ENCODE peak calls at places on chromosomes 1 and 21, in four cellular contexts. N, Y, B and O are unnamed samples.

GRCh38 chr1:236156512-236157208 is 14.3 kb downstream of the GPR137B start:
- DNase-seq in N (no peak), Y (no peak), B (no peak), O (peak; percentile 28)

GRCh38 chr1:15902882-15903281 is 55.4 kb downstream of the SPEN start:
- DNase-seq in N (no peak), Y (no peak), B (no peak), O (no peak)

GRCh38 chr1:156874572-156874971 is 13.9 kb downstream of the NTRK1 start:
- DNase-seq in N (no peak), Y (no peak), B (no peak), O (no peak)

GRCh38 chr1:77031101-77031662 is 163.9 kb downstream of the ST6GALNAC5 start:
- DNase-seq in N (no peak), Y (no peak), B (peak; percentile 24), O (no peak)

GRCh38 chr1:50659107-50659628 is 235.9 kb upstream of the DMRTA2 start:
- DNase-seq in N (no peak), Y (no peak), B (no peak), O (no peak)

GRCh38 chr1:114620419-114620818 is 39.0 kb upstream of the BCAS2 start:
- DNase-seq in N (no peak), Y (no peak), B (no peak), O (no peak)

GRCh38 chr1:235227414-235227813 is 66.4 kb upstream of the RBM34 start:
- DNase-seq in N (no peak), Y (no peak), B (no peak), O (no peak)

GRCh38 chr1:244778356-244778755 is 57.1 kb upstream of the COX20 start:
- DNase-seq in N (no peak), Y (no peak), B (peak; percentile 62), O (no peak)

GRCh38 chr1:204858381-204858821 is 12.3 kb upstream of the NFASC start:
- DNase-seq in N (no peak), Y (no peak), B (no peak), O (no peak)

GRCh38 chr1:197614916-197615692 is 160.2 kb downstream of the DENND1B start:
- DNase-seq in N (peak; percentile 11), Y (no peak), B (peak; percentile 15), O (no peak)

GRCh38 chr1:16719571-16720402 is 20.5 kb upstream of the RNU1-4 start:
- DNase-seq in N (no peak), Y (no peak), B (no peak), O (no peak)

GRCh38 chr1:7228252-7228961 is 443.2 kb downstream of the CAMTA1 start:
- DNase-seq in N (no peak), Y (no peak), B (no peak), O (no peak)

GRCh38 chr1:8134546-8135235 is 108.6 kb upstream of the ERRFI1 start:
- DNase-seq in N (no peak), Y (no peak), B (no peak), O (no peak)

GRCh38 chr1:227447531-227447990 is 115.8 kb upstream of the ZNF678 start:
- DNase-seq in N (no peak), Y (peak; percentile 73), B (no peak), O (no peak)

DNA sequence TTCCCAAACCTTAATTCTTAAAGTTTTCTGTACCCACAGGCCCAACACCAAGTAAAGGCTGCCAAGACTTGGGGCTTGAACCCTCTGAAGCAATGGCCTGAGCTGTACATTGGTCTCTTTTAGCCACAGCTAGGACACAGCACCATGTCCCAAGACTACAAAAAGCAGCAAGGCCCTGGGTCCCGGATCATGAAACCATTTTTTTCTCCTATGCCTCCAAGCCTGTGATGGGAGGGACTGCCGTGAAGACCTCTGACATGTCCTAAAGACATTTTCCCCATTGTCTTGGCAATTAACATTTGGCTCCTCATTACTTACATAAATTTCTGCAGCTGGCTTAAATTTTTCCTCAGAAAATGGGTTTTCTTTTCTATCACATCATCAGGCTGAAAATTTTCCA is 30.9 kb downstream of the ZNF670 start:
- DNase-seq in N (no peak), Y (no peak), B (no peak), O (no peak)
- H3K9me3 ChIP-seq in N (peaks cover 49% of the 10 kb centered on the region), Y (peaks cover 3% of the 10 kb centered on the region), B (peaks cover 49% of the 10 kb centered on the region), O (peaks cover 15% of the 10 kb centered on the region)

DNA sequence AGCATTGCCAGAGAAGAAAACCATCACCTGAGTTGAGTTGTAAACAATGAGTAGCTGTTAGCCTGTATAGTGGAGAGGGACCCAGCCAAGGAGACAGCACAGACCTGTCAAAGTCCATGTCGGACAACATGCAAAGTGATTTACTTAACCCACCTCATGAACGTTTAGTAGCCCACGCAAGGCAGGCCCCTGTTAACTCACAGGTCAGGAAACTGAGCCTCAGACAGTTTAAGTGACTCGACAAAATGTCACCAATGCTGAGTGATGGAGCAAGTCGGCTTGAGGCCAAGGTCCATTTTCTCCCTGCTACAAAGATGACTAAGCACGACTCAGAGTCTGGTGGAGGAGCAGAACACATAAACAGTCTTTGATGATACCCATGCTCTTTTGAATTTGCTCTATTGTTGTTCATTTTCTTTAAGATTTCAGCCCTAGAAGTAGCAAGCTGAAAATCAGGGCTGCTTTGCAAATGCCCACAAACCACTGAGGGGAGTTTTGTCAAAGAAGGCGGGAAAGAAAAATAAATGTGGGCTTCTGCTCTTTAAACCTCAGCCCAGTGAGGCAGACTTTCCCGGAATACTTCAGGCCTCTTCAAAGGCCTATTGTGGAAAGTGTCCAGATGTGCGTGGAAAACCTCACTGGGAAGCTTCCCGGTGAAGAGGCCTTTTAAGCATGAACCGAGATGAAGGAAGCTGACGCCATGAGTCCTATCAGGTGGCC is 83.8 kb upstream of the HOOK1 start:
- DNase-seq in N (peak; percentile 87), Y (peak; percentile 62), B (peak; percentile 95), O (no peak)
- H3K9me3 ChIP-seq in N (no peaks in the 10 kb centered on the region), Y (no peaks in the 10 kb centered on the region), B (no peaks in the 10 kb centered on the region), O (no peaks in the 10 kb centered on the region)

GRCh38 chr1:2953688-2954285 is 67.5 kb upstream of the ACTRT2 start:
- DNase-seq in N (no peak), Y (no peak), B (no peak), O (no peak)
- H3K9me3 ChIP-seq in N (peaks cover 61% of the 10 kb centered on the region), Y (no peaks in the 10 kb centered on the region), B (peaks cover 55% of the 10 kb centered on the region), O (peaks cover 2% of the 10 kb centered on the region)

GRCh38 chr1:248421384-248421783 is 18.5 kb downstream of the OR2T1 start:
- DNase-seq in N (no peak), Y (no peak), B (no peak), O (no peak)

GRCh38 chr1:248416226-248416625 is 13.4 kb downstream of the OR2T1 start:
- DNase-seq in N (no peak), Y (no peak), B (no peak), O (no peak)

DNA sequence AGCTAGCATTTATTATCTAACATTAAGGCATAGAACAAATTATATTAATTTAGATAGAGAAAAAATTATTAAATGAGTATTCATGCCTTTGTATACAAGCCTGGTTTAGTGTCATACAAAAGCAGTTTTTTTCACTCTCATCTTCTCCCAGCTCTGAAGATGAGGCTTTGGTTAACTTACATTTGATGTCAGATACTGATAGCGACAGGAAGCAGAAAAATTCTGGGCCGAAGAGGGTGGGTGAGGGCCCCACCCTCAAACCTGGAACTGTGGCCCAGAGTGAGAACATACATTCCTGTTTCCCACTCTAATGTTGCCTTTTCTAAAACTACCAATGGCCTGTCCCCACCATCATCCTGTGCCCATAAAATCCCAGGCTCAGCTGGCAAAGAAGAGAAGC is 15.0 kb downstream of the OR2T1 start:
- DNase-seq in N (no peak), Y (no peak), B (no peak), O (no peak)
- H3K9me3 ChIP-seq in N (peaks cover 12% of the 10 kb centered on the region), Y (no peaks in the 10 kb centered on the region), B (peaks cover 12% of the 10 kb centered on the region), O (no peaks in the 10 kb centered on the region)

GRCh38 chr1:42206164-42206563 is 41.6 kb upstream of the GUCA2A start:
- DNase-seq in N (no peak), Y (no peak), B (no peak), O (no peak)
- H3K9me3 ChIP-seq in N (peaks cover 11% of the 10 kb centered on the region), Y (no peaks in the 10 kb centered on the region), B (no peaks in the 10 kb centered on the region), O (peaks cover 3% of the 10 kb centered on the region)

GRCh38 chr1:2789986-2790581 is 11.4 kb downstream of the TTC34 start:
- DNase-seq in N (no peak), Y (no peak), B (no peak), O (no peak)

GRCh38 chr1:2789164-2789985 is 12.1 kb downstream of the TTC34 start:
- DNase-seq in N (no peak), Y (no peak), B (no peak), O (no peak)

GRCh38 chr1:2786329-2787162 is 14.9 kb downstream of the TTC34 start:
- DNase-seq in N (peak; percentile 12), Y (peak; percentile 22), B (no peak), O (peak; percentile 56)

GRCh38 chr1:2787163-2787911 is 14.2 kb downstream of the TTC34 start:
- DNase-seq in N (no peak), Y (no peak), B (no peak), O (no peak)

DNA sequence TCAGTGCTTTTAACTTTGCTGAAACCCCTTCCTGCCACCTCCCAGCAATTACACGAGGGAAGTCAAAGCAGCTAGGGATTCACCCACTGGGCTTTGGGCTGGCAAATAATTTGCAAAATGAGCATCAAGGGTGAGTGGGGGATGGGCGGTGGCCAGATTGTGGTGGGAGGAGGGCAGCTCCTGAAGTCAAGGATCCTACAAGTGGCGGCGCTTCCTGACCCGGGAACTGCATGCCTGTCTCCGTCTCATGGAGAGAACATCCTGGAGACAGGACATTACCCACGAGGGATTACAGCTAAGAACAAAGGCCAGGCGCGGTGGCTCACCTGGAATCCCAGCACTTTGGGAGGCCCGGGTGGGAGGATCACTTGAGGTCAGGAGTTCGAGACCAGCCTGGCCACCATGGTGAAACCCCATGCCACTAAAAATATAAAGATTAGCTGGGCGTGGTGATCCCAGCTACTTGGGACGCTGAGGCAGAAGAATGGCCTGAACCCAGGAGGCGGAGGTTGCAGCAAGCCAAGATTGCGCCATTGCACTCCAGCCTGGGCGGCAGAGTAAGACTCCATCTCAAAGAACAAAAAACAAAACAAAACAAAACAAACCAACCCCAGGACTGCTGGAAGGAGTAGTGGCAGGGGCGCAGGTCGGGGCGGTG is 12.9 kb downstream of the TTC34 start:
- DNase-seq in N (no peak), Y (no peak), B (no peak), O (no peak)
- H3K9me3 ChIP-seq in N (peaks cover 26% of the 10 kb centered on the region), Y (no peaks in the 10 kb centered on the region), B (peaks cover 70% of the 10 kb centered on the region), O (no peaks in the 10 kb centered on the region)

DNA sequence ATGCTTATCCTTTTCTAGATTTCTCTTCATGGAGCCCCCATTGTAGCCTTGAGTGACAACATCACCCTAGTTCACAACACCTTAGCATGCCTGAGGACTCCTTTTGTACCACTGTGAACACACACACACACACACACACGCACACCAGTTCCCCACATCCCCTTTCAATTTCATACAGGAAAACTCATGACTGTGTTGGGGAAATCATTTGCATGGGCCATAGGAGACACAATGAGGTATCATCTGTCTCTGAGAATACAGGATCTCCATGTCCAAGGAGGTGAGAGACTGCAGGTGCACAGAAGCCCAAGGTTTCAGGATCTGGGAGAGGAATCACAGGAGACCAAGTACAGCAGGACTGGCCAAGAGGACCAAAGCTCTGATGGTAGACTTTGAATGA is 119.7 kb downstream of the TPTE start:
- DNase-seq in N (no peak), Y (no peak), B (no peak), O (no peak)
- H3K9me3 ChIP-seq in N (peaks cover 37% of the 10 kb centered on the region), Y (peaks cover 1% of the 10 kb centered on the region), B (peaks cover 54% of the 10 kb centered on the region), O (peaks cover 6% of the 10 kb centered on the region)

GRCh38 chr1:11505591-11506538 is 26.9 kb downstream of the DISP3 start:
- DNase-seq in N (no peak), Y (no peak), B (no peak), O (no peak)
- H3K9me3 ChIP-seq in N (peaks cover 83% of the 10 kb centered on the region), Y (peaks cover 9% of the 10 kb centered on the region), B (peaks cover 18% of the 10 kb centered on the region), O (no peaks in the 10 kb centered on the region)